ENCODE peak calls at places on chromosomes 4 and X, in four cellular contexts. S, Z, J and T are unnamed samples.
A peak's percentile ranks its signal among the peaks of the same experiment; 100 is the strongest.

GRCh38 chrX:133746593-133746992 is 238.8 kb downstream of the GPC3 start:
- DNase-seq in S (no peak), Z (no peak), J (no peak), T (no peak)

GRCh38 chr4:119715490-119716445 is 87.2 kb upstream of the PDE5A start:
- DNase-seq in Z (no peak), J (no peak), S (no peak), T (no peak)

GRCh38 chr4:41418444-41418843 is 119.5 kb upstream of the LIMCH1 start:
- DNase-seq in S (peak; percentile 87), Z (peak; percentile 20), J (peak; percentile 92), T (no peak)

GRCh38 chrX:50448565-50448964 is 22.1 kb downstream of the DGKK start:
- DNase-seq in S (no peak), J (no peak), Z (no peak), T (no peak)

GRCh38 chrX:152904151-152905080 is 6.5 kb downstream of the ZNF185 start:
- DNase-seq in Z (peak; percentile 24), S (peak; percentile 59), J (peak; percentile 70), T (peak; percentile 56)

GRCh38 chrX:17580529-17581155 is 156.7 kb upstream of the SCML1 start:
- DNase-seq in J (peak; percentile 90), Z (no peak), S (no peak), T (no peak)

GRCh38 chr4:119041951-119042560 is 93.6 kb upstream of the MYOZ2 start:
- DNase-seq in J (peak; percentile 66), S (no peak), Z (peak; percentile 35), T (peak; percentile 63)

GRCh38 chrX:119870626-119871131 is 854 bp downstream of the RNF113A start:
- DNase-seq in Z (no peak), S (no peak), J (peak; percentile 19), T (peak; percentile 5)

GRCh38 chr4:108783666-108784463 is 21.0 kb upstream of the ETNPPL start:
- DNase-seq in Z (no peak), S (no peak), J (no peak), T (no peak)

GRCh38 chr4:151806511-151806927 is 45.7 kb upstream of the GATB start:
- DNase-seq in S (no peak), Z (no peak), J (peak; percentile 87), T (no peak)

GRCh38 chrX:57528670-57529255 is 63.0 kb upstream of the ZXDB start:
- DNase-seq in S (no peak), Z (no peak), J (no peak), T (peak; percentile 9)

GRCh38 chr4:7649741-7650531 is 215.2 kb upstream of the PSAPL1 start:
- DNase-seq in J (peak; percentile 99), S (peak; percentile 58), Z (no peak), T (no peak)

GRCh38 chr4:159497961-159498360 is 395.1 kb downstream of the RAPGEF2 start:
- DNase-seq in J (no peak), S (no peak), Z (no peak), T (no peak)

GRCh38 chrX:8731579-8732395 is at the start of gene ANOS1:
- DNase-seq in J (peak; percentile 67), S (peak; percentile 86), Z (no peak), T (peak; percentile 73)

GRCh38 chr4:77833158-77833724 is 14.1 kb upstream of the CNOT6L start:
- DNase-seq in J (no peak), Z (no peak), S (no peak), T (no peak)

GRCh38 chrX:45479835-45480422 is 279.3 kb upstream of the DIPK2B start:
- DNase-seq in Z (no peak), S (no peak), J (peak; percentile 92), T (no peak)

GRCh38 chr4:74625981-74626380 is 168.3 kb downstream of the BTC start:
- DNase-seq in J (no peak), S (no peak), Z (no peak), T (no peak)

GRCh38 chr4:71275570-71275969 is 63.2 kb upstream of the SLC4A4 start:
- DNase-seq in S (no peak), Z (no peak), J (no peak), T (no peak)

GRCh38 chrX:104806346-104806745 is 240.3 kb downstream of the IL1RAPL2 start:
- DNase-seq in J (peak; percentile 32), Z (no peak), S (no peak), T (no peak)

GRCh38 chr4:121769341-121769740 is 4.4 kb upstream of the SMIM43 start:
- DNase-seq in S (no peak), J (no peak), Z (no peak), T (no peak)
- TF ChIP-seq CTCF in S (no peak), J (no peak), Z (no peak), T (no peak)

DNA sequence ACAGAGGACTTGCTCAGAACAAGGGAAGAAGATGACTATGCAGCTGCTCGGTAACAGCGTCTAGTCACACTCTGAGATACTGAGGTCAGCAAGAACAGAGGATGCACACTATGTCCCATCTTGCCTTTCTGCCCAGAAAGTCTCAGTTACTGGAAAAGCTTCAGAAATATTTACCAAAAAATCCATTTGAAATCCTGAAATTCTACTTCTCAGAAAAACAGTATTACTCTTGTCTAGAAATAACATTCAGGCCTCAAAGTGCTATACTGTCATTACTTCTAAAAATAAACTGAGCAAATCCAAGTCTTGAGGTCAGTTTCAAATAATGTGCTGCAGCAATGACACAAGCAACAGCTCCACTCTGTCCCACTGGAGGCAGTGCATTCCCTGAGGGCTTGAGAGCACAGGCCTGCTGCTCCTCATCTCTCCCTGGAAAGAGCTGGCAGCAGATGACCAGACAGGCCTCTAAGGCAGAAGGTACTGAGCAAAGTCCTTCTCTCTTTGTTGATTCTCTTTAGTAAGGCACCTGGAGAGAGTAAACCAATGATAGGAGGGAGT is 76.9 kb downstream of the CAMK2D start:
- DNase-seq in Z (peak; percentile 14), J (peak; percentile 74), S (peak; percentile 83), T (no peak)
- TF ChIP-seq CTCF in Z (no peak), J (peak; percentile 46), S (peak; percentile 56), T (no peak)

GRCh38 chrX:154444001-154444754 is at the start of gene FAM50A:
- DNase-seq in Z (peak; percentile 75), J (peak; percentile 45), S (peak; percentile 89), T (peak; percentile 60)
- TF ChIP-seq CTCF in Z (no peak), J (no peak), S (peak; percentile 4), T (no peak)

GRCh38 chr4:33386761-33387160 is 2666.6 kb downstream of the PCDH7 start:
- DNase-seq in S (no peak), Z (no peak), J (no peak), T (no peak)
- TF ChIP-seq CTCF in S (no peak), Z (no peak), J (peak; percentile 22), T (no peak)

DNA sequence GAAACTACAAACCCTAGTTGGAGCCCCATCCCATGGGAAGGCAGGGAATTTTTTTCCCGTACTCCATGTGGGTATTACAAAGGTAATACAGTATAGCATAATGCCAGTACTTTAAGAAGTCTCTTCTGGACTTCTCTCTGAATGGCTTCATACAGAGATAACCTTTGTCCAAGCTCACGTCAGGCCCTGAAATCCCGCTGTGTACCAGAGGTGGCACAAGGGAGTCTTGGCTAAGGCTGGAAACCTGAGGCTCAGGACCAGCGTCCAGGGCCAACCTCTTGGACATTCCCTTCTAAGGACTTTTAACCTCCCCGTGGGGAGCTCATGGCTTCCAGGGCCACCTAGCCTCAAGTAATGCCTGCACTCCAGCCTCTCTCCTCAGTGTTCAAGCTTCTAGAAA is 338.9 kb upstream of the FAM241A start:
- DNase-seq in Z (no peak), J (no peak), S (no peak), T (peak; percentile 58)
- TF ChIP-seq CTCF in Z (no peak), J (no peak), S (no peak), T (peak; percentile 47)

GRCh38 chr4:102560743-102561341 is 59.7 kb downstream of the NFKB1 start:
- DNase-seq in S (no peak), Z (no peak), J (no peak), T (no peak)
- TF ChIP-seq CTCF in S (no peak), Z (no peak), J (no peak), T (no peak)

GRCh38 chrX:48695524-48695875 is 1.0 kb upstream of the SUV39H1 start:
- DNase-seq in J (peak; percentile 28), Z (no peak), S (no peak), T (no peak)
- TF ChIP-seq CTCF in J (no peak), Z (no peak), S (no peak), T (no peak)

DNA sequence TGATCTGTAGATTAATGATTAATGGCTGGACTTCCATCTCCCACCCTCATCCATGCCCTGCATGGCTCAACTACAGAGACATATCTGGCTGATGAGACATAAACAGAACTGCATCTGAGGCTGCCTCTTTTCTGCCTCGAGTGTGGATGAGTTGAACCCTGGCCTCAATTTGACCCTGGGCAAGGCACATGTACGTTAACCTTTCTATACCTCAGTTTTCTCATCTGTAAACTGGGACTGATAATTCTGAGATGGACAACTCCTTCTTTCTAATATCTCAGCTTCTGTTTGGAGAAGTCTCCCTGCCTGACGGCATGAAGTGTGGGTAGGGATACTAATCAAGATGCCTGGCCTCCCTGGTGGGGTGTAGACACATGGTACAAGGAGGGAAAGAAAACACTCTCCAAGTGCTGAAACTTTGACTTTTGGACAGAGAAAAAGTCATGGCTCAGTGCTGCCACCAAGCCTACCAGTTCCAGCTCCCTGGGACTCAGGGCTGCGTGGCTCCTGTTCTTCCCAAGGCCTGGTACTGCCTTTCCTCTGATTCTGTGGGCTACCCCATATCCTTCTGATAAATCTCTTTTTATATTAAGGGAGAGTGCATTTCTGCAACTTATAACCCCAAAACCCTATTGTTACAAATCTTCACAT is 64.4 kb downstream of the HAUS3 start:
- DNase-seq in S (no peak), J (no peak), Z (no peak), T (no peak)
- TF ChIP-seq CTCF in S (no peak), J (no peak), Z (no peak), T (no peak)

GRCh38 chr4:16162891-16163290 is 63.4 kb downstream of the TAPT1 start:
- DNase-seq in Z (no peak), S (no peak), J (no peak), T (no peak)
- TF ChIP-seq CTCF in Z (no peak), S (no peak), J (no peak), T (no peak)

GRCh38 chrX:38458071-38458470 is 103.3 kb upstream of the TSPAN7 start:
- DNase-seq in J (no peak), Z (no peak), S (no peak), T (no peak)
- TF ChIP-seq CTCF in J (no peak), Z (no peak), S (peak; percentile 43), T (no peak)